ENCODE peak calls at places on chromosome 4, in seven cellular contexts. Z is GM23338; E is CD8-positive, alpha-beta memory T cell; J is dermis blood vessel endothelial cell; F is stimulated activated CD4-positive, alpha-beta T cell treated with anti-CD3 and anti-CD28 coated beads, Interleukin-4, amount 100 ng/mL, for 4 hours; N is RPMI8226; L is adipocyte. V is an unnamed sample.

GRCh38 chr4:75715105-75715799 is 9.1 kb upstream of the USO1 start:
- DNase-seq in F (no peak), L (peak), E (no peak), J (no peak), N (peak), Z (no peak), V (no peak)

GRCh38 chr4:145796338-145796737 is 116.4 kb downstream of the C4orf51 start:
- DNase-seq in L (no peak), Z (no peak), E (no peak), F (no peak), N (no peak), J (no peak), V (no peak)

GRCh38 chr4:25637581-25638220 is 17.9 kb upstream of the SLC34A2 start:
- DNase-seq in F (no peak), L (no peak), E (no peak), J (no peak), Z (no peak), N (no peak), V (no peak)

GRCh38 chr4:7068279-7068842 is 497 bp upstream of the GRPEL1 start:
- DNase-seq in L (no peak), Z (no peak), F (no peak), E (no peak), J (no peak), N (no peak), V (no peak)

GRCh38 chr4:67918428-67918827 is 34.6 kb upstream of the TMPRSS11D start:
- DNase-seq in L (no peak), J (no peak), N (no peak), Z (peak), E (no peak), F (no peak), V (no peak)

GRCh38 chr4:5774416-5775056 is 63.5 kb downstream of the EVC start:
- DNase-seq in Z (no peak), N (no peak), F (no peak), E (no peak), J (no peak), L (no peak), V (no peak)

GRCh38 chr4:156252300-156253016 is 298.8 kb upstream of the CTSO start:
- DNase-seq in J (no peak), F (no peak), N (no peak), L (no peak), E (no peak), Z (no peak), V (no peak)

GRCh38 chr4:2286904-2287593 is 25.1 kb upstream of the MXD4 start:
- DNase-seq in L (no peak), E (no peak), J (no peak), Z (no peak), N (no peak), F (no peak), V (no peak)

GRCh38 chr4:154743683-154744340 is at the start of gene LRAT:
- DNase-seq in Z (peak), E (no peak), L (no peak), F (peak), J (peak), N (no peak), V (peak)

GRCh38 chr4:22463179-22463578 is 52.7 kb downstream of the ADGRA3 start:
- DNase-seq in Z (peak), E (no peak), F (peak), N (no peak), J (no peak), L (no peak), V (no peak)

GRCh38 chr4:37601527-37601926 is 84.6 kb downstream of the RELL1 start:
- DNase-seq in L (peak), F (no peak), N (peak), J (peak), E (no peak), Z (no peak), V (no peak)

GRCh38 chr4:83112678-83113428 is 1.7 kb downstream of the PLAC8 start:
- DNase-seq in Z (peak), N (peak), E (no peak), F (peak), L (peak), J (no peak), V (peak)

GRCh38 chr4:121789960-121790829 is 10.9 kb upstream of the EXOSC9 start:
- DNase-seq in Z (no peak), E (no peak), L (peak), F (no peak), N (no peak), J (peak), V (peak)

V was measured in HTR-8/SVneo.